ENCODE peak calls at places on chromosomes 3 and 15, in six cellular contexts. U is endothelial cell of umbilical vein, C is astrocyte, K is HepG2, T is PC-3, Z is GM23338. F is an unnamed sample.

GRCh38 chr15:101025896-101026631 is 106.9 kb downstream of the LRRK1 start:
- DNase-seq in U (no peak), C (no peak), K (no peak), T (no peak), Z (no peak), F (no peak)

GRCh38 chr3:38521391-38521987 is 25.3 kb downstream of the EXOG start:
- DNase-seq in U (peak), C (peak), K (peak), T (peak), Z (peak), F (peak)

GRCh38 chr15:59689626-59690236 is 611 bp upstream of the BNIP2 start:
- DNase-seq in U (peak), C (peak), K (peak), T (peak), Z (peak), F (peak)

GRCh38 chr15:65101891-65102708 is 12.9 kb downstream of the UBAP1L start:
- DNase-seq in U (no peak), C (no peak), K (no peak), T (no peak), Z (peak), F (peak)

GRCh38 chr15:40082195-40082868 is 26.3 kb downstream of the BMF start:
- DNase-seq in U (peak), C (no peak), K (no peak), T (no peak), Z (no peak), F (no peak)

GRCh38 chr3:194518652-194519051 is 31.9 kb upstream of the ATP13A3 start:
- DNase-seq in U (no peak), C (peak), K (no peak), T (no peak), Z (no peak), F (no peak)

GRCh38 chr3:152323834-152324233 is 55.1 kb downstream of the MBNL1 start:
- DNase-seq in U (peak), C (no peak), K (no peak), T (no peak), Z (no peak), F (no peak)

GRCh38 chr3:137012097-137012501 is 54.3 kb downstream of the IL20RB start:
- DNase-seq in U (no peak), C (peak), K (no peak), T (no peak), Z (no peak), F (no peak)

GRCh38 chr3:69199942-69200341 is 77.5 kb upstream of the LMOD3 start:
- DNase-seq in U (no peak), C (no peak), K (no peak), T (no peak), Z (no peak), F (no peak)

GRCh38 chr3:168511428-168512014 is 415.8 kb upstream of the GOLIM4 start:
- DNase-seq in U (peak), C (no peak), K (no peak), T (peak), Z (peak), F (no peak)

GRCh38 chr3:78116874-78117273 is 1077.0 kb downstream of the ROBO2 start:
- DNase-seq in U (no peak), C (peak), K (no peak), T (no peak), Z (no peak), F (no peak)

GRCh38 chr15:91465086-91465485 is 365.0 kb downstream of the SV2B start:
- DNase-seq in U (no peak), C (no peak), K (no peak), T (no peak), Z (no peak), F (no peak)

GRCh38 chr3:66393486-66394260 is 107.1 kb downstream of the LRIG1 start:
- DNase-seq in U (peak), C (peak), K (no peak), T (no peak), Z (no peak), F (no peak)

GRCh38 chr3:152964901-152965609 is 130.1 kb downstream of the P2RY1 start:
- DNase-seq in U (peak), C (no peak), K (no peak), T (no peak), Z (no peak), F (no peak)

GRCh38 chr3:187739125-187739560 is 6.1 kb downstream of the BCL6 start:
- DNase-seq in U (no peak), C (no peak), K (no peak), T (no peak), Z (peak), F (no peak)

GRCh38 chr3:72728958-72729467 is 119.2 kb downstream of the SHQ1 start:
- DNase-seq in U (no peak), C (no peak), K (peak), T (peak), Z (peak), F (no peak)

GRCh38 chr3:189883113-189883753 is 237.5 kb downstream of the P3H2 start:
- DNase-seq in U (no peak), C (no peak), K (no peak), T (peak), Z (no peak), F (no peak)

GRCh38 chr3:174436367-174436766 is 422.8 kb upstream of the NAALADL2 start:
- DNase-seq in U (no peak), C (no peak), K (no peak), T (no peak), Z (no peak), F (no peak)

GRCh38 chr3:184599143-184599542 is 37.6 kb downstream of the EPHB3 start:
- DNase-seq in U (no peak), C (no peak), K (no peak), T (no peak), Z (no peak), F (no peak)

GRCh38 chr15:92624401-92624991 is 31.1 kb downstream of the FAM174B start:
- DNase-seq in U (peak), C (peak), K (no peak), T (no peak), Z (no peak), F (peak)

GRCh38 chr3:21694506-21694905 is 56.5 kb downstream of the ZNF385D start:
- DNase-seq in U (no peak), C (no peak), K (no peak), T (no peak), Z (no peak), F (no peak)

GRCh38 chr3:37064747-37065146 is 71.4 kb downstream of the MLH1 start:
- DNase-seq in U (no peak), C (peak), K (no peak), T (no peak), Z (no peak), F (no peak)

GRCh38 chr15:78808550-78808949 is 2.7 kb downstream of the ADAMTS7 start:
- DNase-seq in U (peak), C (no peak), K (peak), T (peak), Z (peak), F (peak)

GRCh38 chr3:161413127-161413854 is 42.0 kb upstream of the SPTSSB start:
- DNase-seq in U (peak), C (peak), K (no peak), T (peak), Z (no peak), F (no peak)

GRCh38 chr15:36658321-36658720 is 78.9 kb downstream of the CDIN1 start:
- DNase-seq in U (no peak), C (no peak), K (no peak), T (peak), Z (no peak), F (no peak)

GRCh38 chr15:63554337-63554927 is 42.8 kb upstream of the FBXL22 start:
- DNase-seq in U (no peak), C (peak), K (no peak), T (no peak), Z (no peak), F (no peak)

GRCh38 chr15:42359990-42360389 is 689 bp downstream of the CAPN3 start:
- DNase-seq in U (no peak), C (no peak), K (no peak), T (no peak), Z (no peak), F (no peak)

GRCh38 chr3:11914651-11915050 is 68.0 kb upstream of the TAMM41 start:
- DNase-seq in U (no peak), C (no peak), K (no peak), T (no peak), Z (no peak), F (no peak)

GRCh38 chr15:42672444-42672843 is 64.5 kb downstream of the CDAN1 start:
- DNase-seq in U (no peak), C (no peak), K (no peak), T (no peak), Z (no peak), F (no peak)

GRCh38 chr3:45972534-45973402 is 22.9 kb downstream of the FYCO1 start:
- DNase-seq in U (no peak), C (peak), K (no peak), T (peak), Z (no peak), F (no peak)
- H3K4me2 ChIP-seq in U (no peak), C (peak), K (no peak), T (peak), Z (no peak), F (no peak)

DNA sequence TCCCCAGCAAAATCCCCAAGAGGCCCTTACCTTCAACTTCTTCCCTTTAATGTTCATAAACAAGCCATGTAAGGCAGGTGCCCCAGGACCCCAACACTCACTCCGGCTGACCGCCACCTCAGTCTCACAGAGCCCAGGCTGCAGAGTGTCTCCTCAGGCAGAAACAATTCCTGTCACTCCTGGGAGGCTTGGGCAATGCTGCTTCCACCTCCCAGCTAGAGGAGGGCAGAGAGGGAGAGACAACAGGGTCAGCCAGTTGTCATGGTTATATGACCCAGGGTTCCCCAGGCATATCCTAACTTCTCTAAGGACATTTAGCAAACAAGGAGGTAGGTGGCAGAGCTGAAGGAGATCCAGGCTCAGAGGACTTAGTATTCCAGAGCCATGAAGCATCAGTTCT is at the start of gene PLIN1:
- DNase-seq in U (no peak), C (no peak), K (no peak), T (no peak), Z (no peak), F (no peak)
- H3K4me2 ChIP-seq in U (no peak), C (no peak), K (peak), T (peak), Z (no peak), F (no peak)

DNA sequence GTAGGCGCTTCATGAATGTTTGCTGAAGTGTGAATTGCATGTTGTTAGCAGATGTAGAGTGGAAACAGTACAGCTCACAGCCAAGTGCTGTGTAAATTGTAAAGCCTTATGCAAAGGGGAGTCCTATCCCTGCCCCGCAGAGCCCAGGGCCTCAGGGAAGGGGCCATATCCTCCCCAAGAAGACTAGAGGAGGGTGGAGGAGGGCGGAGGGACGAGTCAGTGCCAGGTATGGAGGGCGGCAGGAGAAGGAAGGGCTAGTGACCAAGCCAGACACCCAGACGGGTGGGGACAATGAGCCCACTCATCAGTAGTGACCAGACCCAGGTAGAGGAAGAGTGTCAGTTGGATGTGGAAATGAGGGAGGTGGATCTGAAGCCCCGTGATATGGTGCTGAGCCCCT is 45.2 kb downstream of the ZNF710 start:
- DNase-seq in U (no peak), C (no peak), K (no peak), T (no peak), Z (no peak), F (no peak)
- H3K4me2 ChIP-seq in U (no peak), C (no peak), K (no peak), T (no peak), Z (no peak), F (no peak)

DNA sequence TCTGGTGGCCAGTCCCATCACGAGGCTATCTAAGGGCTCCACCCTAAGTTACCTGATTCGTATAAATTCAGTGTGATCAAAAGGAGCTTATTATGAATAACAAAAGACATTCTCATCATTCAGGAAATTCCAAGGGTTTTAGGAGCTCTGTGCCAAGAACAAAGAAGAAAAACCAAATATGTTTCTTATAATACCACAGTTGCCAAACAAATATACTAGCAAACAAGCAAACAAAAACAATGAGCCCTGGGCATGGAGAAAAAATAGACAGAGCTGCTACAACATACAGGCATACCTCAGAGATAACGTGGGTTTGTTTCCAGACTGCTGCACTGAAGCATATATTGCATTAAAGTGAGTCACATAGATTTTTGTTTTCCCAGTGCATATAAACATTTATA is 20.2 kb upstream of the CFAP161 start:
- DNase-seq in U (peak), C (peak), K (no peak), T (peak), Z (peak), F (no peak)
- H3K4me2 ChIP-seq in U (no peak), C (no peak), K (no peak), T (no peak), Z (no peak), F (no peak)

F was measured in neural progenitor cell.